ENCODE peak calls at places on chromosomes 3 and 15, in six cellular contexts. C, K, R, A, N and S are unnamed samples.

GRCh38 chr15:31200735-31201151 is 99.2 kb upstream of the TRPM1 start:
- DNase-seq in C (no peak), K (no peak), R (peak), A (peak), N (peak), S (peak)

GRCh38 chr3:53252105-53252946 is 3.5 kb downstream of the TKT start:
- DNase-seq in C (no peak), K (no peak), R (no peak), A (no peak), N (no peak), S (no peak)

GRCh38 chr3:168981396-168981795 is 682.1 kb downstream of the MECOM start:
- DNase-seq in C (no peak), K (no peak), R (no peak), A (no peak), N (peak), S (no peak)

GRCh38 chr3:42712716-42713372 is 10.2 kb upstream of the HHATL start:
- DNase-seq in C (no peak), K (no peak), R (no peak), A (no peak), N (no peak), S (no peak)

GRCh38 chr3:160567774-160568173 is 2.4 kb upstream of the KPNA4 start:
- DNase-seq in C (no peak), K (no peak), R (no peak), A (no peak), N (no peak), S (no peak)

GRCh38 chr15:74635228-74635627 is 19.6 kb downstream of the CLK3 start:
- DNase-seq in C (peak), K (peak), R (peak), A (peak), N (no peak), S (peak)

GRCh38 chr3:161598639-161599038 is 102.0 kb downstream of the OTOL1 start:
- DNase-seq in C (no peak), K (no peak), R (no peak), A (no peak), N (no peak), S (no peak)

GRCh38 chr3:172323894-172324590 is 124.2 kb downstream of the GHSR start:
- DNase-seq in C (no peak), K (peak), R (no peak), A (no peak), N (no peak), S (no peak)

GRCh38 chr3:44892689-44893088 is 18.3 kb downstream of the TGM4 start:
- DNase-seq in C (no peak), K (no peak), R (no peak), A (no peak), N (no peak), S (no peak)

GRCh38 chr15:39455502-39455991 is 125.3 kb upstream of the THBS1 start:
- DNase-seq in C (peak), K (no peak), R (no peak), A (no peak), N (peak), S (no peak)

GRCh38 chr15:55770261-55770660 is 27.3 kb upstream of the PRTG start:
- DNase-seq in C (no peak), K (no peak), R (no peak), A (no peak), N (no peak), S (no peak)

GRCh38 chr3:149554826-149555225 is 80.3 kb downstream of the TM4SF4 start:
- DNase-seq in C (peak), K (no peak), R (no peak), A (no peak), N (peak), S (no peak)

GRCh38 chr3:65810277-65810676 is 228.4 kb downstream of the MAGI1 start:
- DNase-seq in C (no peak), K (no peak), R (no peak), A (no peak), N (no peak), S (no peak)

GRCh38 chr3:25429960-25430941 is 2.2 kb downstream of the RARB start:
- DNase-seq in C (no peak), K (no peak), R (no peak), A (no peak), N (no peak), S (no peak)

GRCh38 chr15:93027413-93027812 is 61.6 kb downstream of the RGMA start:
- DNase-seq in C (no peak), K (no peak), R (no peak), A (no peak), N (no peak), S (no peak)

GRCh38 chr3:97872209-97873042 is 50.6 kb downstream of the CRYBG3 start:
- DNase-seq in C (peak), K (no peak), R (no peak), A (no peak), N (peak), S (peak)

GRCh38 chr15:91270747-91271146 is 170.7 kb downstream of the SV2B start:
- DNase-seq in C (no peak), K (no peak), R (no peak), A (no peak), N (no peak), S (no peak)

GRCh38 chr3:56855856-56856538 is 54.2 kb upstream of the ARHGEF3 start:
- DNase-seq in C (no peak), K (peak), R (no peak), A (no peak), N (no peak), S (no peak)

GRCh38 chr3:30421261-30421660 is 185.1 kb upstream of the TGFBR2 start:
- DNase-seq in C (no peak), K (no peak), R (no peak), A (no peak), N (peak), S (no peak)

GRCh38 chr3:27289769-27290413 is 79.3 kb downstream of the NEK10 start:
- DNase-seq in C (no peak), K (no peak), R (no peak), A (no peak), N (no peak), S (no peak)

GRCh38 chr15:48993411-48993810 is 29.7 kb upstream of the SHC4 start:
- DNase-seq in C (no peak), K (no peak), R (no peak), A (no peak), N (no peak), S (no peak)

GRCh38 chr3:143737065-143737464 is 111.2 kb downstream of the SLC9A9 start:
- DNase-seq in C (no peak), K (no peak), R (no peak), A (no peak), N (no peak), S (no peak)

GRCh38 chr15:82571722-82572222 is 31.5 kb upstream of the RPS17 start:
- DNase-seq in C (peak), K (no peak), R (no peak), A (no peak), N (no peak), S (no peak)

GRCh38 chr3:112640864-112641751 is at the start of gene CCDC80:
- DNase-seq in C (peak), K (no peak), R (no peak), A (no peak), N (peak), S (no peak)

GRCh38 chr3:66261318-66261717 is 40.5 kb downstream of the SLC25A26 start:
- DNase-seq in C (no peak), K (no peak), R (no peak), A (no peak), N (no peak), S (no peak)

GRCh38 chr3:52714335-52715302 is 8.7 kb downstream of the SPCS1 start:
- DNase-seq in C (no peak), K (no peak), R (peak), A (no peak), N (no peak), S (no peak)

GRCh38 chr3:71010731-71011455 is 572.6 kb downstream of the FOXP1 start:
- DNase-seq in C (no peak), K (peak), R (no peak), A (peak), N (no peak), S (peak)

GRCh38 chr15:67835349-67836133 is 4.3 kb downstream of the RNU6-1 start:
- DNase-seq in C (no peak), K (no peak), R (peak), A (no peak), N (no peak), S (no peak)

GRCh38 chr3:179196098-179196497 is 47.9 kb downstream of the PIK3CA start:
- DNase-seq in C (no peak), K (peak), R (no peak), A (no peak), N (no peak), S (peak)

GRCh38 chr3:58531956-58532355 is 5.0 kb downstream of the ACOX2 start:
- DNase-seq in C (peak), K (peak), R (no peak), A (no peak), N (no peak), S (no peak)

GRCh38 chr3:106067711-106068110 is 198.9 kb upstream of the CBLB start:
- DNase-seq in C (no peak), K (no peak), R (no peak), A (no peak), N (no peak), S (no peak)

GRCh38 chr15:67171471-67171870 is 83.0 kb downstream of the AAGAB start:
- DNase-seq in C (no peak), K (no peak), R (no peak), A (no peak), N (no peak), S (no peak)

GRCh38 chr3:27643355-27643754 is 78.8 kb downstream of the EOMES start:
- DNase-seq in C (peak), K (no peak), R (no peak), A (no peak), N (no peak), S (no peak)